ENCODE peak calls at places on chromosomes 1 and 21, in five cellular contexts. P, J, H, S and D are unnamed samples.
A peak's percentile ranks its signal among the peaks of the same experiment; 100 is the strongest.

GRCh38 chr21:33268736-33269441 is 2.7 kb downstream of the IL10RB start:
- DNase-seq in P (no peak), J (no peak), H (no peak), S (peak; percentile 96), D (no peak)

GRCh38 chr1:58438468-58438867 is 108.1 kb downstream of the OMA1 start:
- DNase-seq in P (no peak), J (no peak), H (no peak), S (no peak), D (no peak)

GRCh38 chr1:229390130-229390529 is 43.8 kb downstream of the ACTA1 start:
- DNase-seq in P (no peak), J (no peak), H (no peak), S (no peak), D (no peak)

GRCh38 chr1:240611619-240612490 is at the start of gene GREM2:
- DNase-seq in P (no peak), J (peak; percentile 67), H (peak; percentile 78), S (no peak), D (no peak)

GRCh38 chr1:6928106-6928885 is 143.0 kb downstream of the CAMTA1 start:
- DNase-seq in P (no peak), J (no peak), H (no peak), S (no peak), D (no peak)

GRCh38 chr1:203126866-203127671 is 457 bp upstream of the ADORA1 start:
- DNase-seq in P (no peak), J (peak; percentile 49), H (no peak), S (no peak), D (no peak)

GRCh38 chr1:15168479-15168878 is 14.9 kb downstream of the TMEM51 start:
- DNase-seq in P (no peak), J (no peak), H (no peak), S (peak; percentile 63), D (no peak)

GRCh38 chr1:111221633-111222286 is 5.8 kb upstream of the CHI3L2 start:
- DNase-seq in P (peak; percentile 16), J (no peak), H (no peak), S (peak; percentile 100), D (peak; percentile 93)

GRCh38 chr1:42343049-42343448 is 8.0 kb upstream of the FOXJ3 start:
- DNase-seq in P (no peak), J (no peak), H (no peak), S (no peak), D (no peak)

GRCh38 chr1:37945743-37946702 is 830 bp downstream of the INPP5B start:
- DNase-seq in P (peak; percentile 91), J (no peak), H (peak; percentile 59), S (no peak), D (peak; percentile 30)

GRCh38 chr1:39501666-39502065 is 10.2 kb downstream of the BMP8A start:
- DNase-seq in P (no peak), J (no peak), H (no peak), S (no peak), D (no peak)

GRCh38 chr21:41763398-41763931 is 3.4 kb downstream of the RIPK4 start:
- DNase-seq in P (no peak), J (no peak), H (no peak), S (no peak), D (no peak)

GRCh38 chr1:156119503-156120209 is 5.1 kb downstream of the LMNA start:
- DNase-seq in P (peak; percentile 83), J (no peak), H (no peak), S (no peak), D (peak; percentile 74)

GRCh38 chr21:33238146-33238545 is 8.4 kb downstream of the IFNAR2 start:
- DNase-seq in P (no peak), J (no peak), H (no peak), S (no peak), D (no peak)

GRCh38 chr1:23809751-23810171 is 9.2 kb upstream of the GALE start:
- DNase-seq in P (peak; percentile 91), J (peak; percentile 86), H (peak; percentile 74), S (peak; percentile 34), D (peak; percentile 71)

GRCh38 chr21:26843912-26844257 is 1.3 kb downstream of the ADAMTS1 start:
- DNase-seq in P (no peak), J (no peak), H (no peak), S (no peak), D (no peak)

GRCh38 chr21:26840912-26841311 is 4.3 kb downstream of the ADAMTS1 start:
- DNase-seq in P (no peak), J (no peak), H (peak; percentile 29), S (no peak), D (no peak)

GRCh38 chr21:26842976-26843911 is 2.0 kb downstream of the ADAMTS1 start:
- DNase-seq in P (no peak), J (peak; percentile 81), H (peak; percentile 72), S (no peak), D (no peak)

GRCh38 chr21:26840206-26840605 is 5.0 kb downstream of the ADAMTS1 start:
- DNase-seq in P (no peak), J (no peak), H (no peak), S (no peak), D (no peak)

GRCh38 chr21:26842300-26842699 is 2.9 kb downstream of the ADAMTS1 start:
- DNase-seq in P (no peak), J (no peak), H (no peak), S (no peak), D (no peak)
- H3K4me3 ChIP-seq in P (no peak overlapping the region), J (no peak overlapping the region), H (peak overlapping the region; percentile 91), S (no peak overlapping the region), D (no peak overlapping the region)

DNA sequence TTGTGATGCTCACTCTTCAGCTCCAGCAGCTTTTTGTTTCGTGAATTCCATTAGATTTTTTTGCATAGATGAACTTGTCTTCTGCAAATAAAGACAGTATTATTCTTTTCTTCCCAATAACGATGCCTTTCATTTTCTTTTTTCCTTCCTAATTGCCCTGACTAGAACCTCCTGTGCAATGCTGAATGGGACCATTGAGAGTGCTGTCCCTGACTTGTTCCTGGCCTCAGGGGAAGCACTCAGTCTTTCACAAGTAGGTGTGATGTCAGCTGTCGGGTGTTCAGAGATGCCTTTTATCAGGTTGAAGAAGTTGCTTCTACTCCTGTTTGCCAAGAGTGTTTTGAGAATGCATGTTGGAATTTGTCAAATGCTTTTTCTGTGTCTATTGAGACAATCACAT is 64.3 kb upstream of the ADARB1 start:
- DNase-seq in P (no peak), J (no peak), H (no peak), S (no peak), D (no peak)
- TF ChIP-seq GABPA in P (no peak), J (no peak), H (no peak), S (no peak), D (no peak)

DNA sequence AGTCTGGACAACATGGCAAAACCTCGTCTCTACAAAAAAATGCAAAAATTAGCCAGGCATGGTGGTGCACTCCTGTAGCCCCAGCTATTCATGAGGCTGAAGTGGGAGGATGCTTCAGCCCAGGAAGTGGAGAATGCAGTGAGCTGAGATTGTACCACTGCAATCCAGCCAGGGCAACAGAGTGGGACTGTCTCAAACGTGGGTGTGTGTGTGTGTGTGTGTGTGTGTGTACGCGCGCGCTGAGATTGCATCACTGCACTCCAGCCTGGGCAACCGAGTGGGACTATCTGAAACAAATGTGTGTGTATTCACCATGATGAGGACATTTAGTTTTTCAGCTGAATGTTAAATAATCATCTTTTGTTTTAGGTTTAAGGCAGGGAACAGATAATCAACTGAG is 21.1 kb downstream of the USP1 start:
- DNase-seq in P (no peak), J (no peak), H (no peak), S (no peak), D (no peak)
- H3K4me3 ChIP-seq in P (no peak overlapping the region), J (no peak overlapping the region), H (no peak overlapping the region), S (no peak overlapping the region), D (no peak overlapping the region)

GRCh38 chr1:1927751-1928150 is 8.7 kb upstream of the TMEM52 start:
- DNase-seq in P (no peak), J (no peak), H (no peak), S (no peak), D (no peak)

GRCh38 chr1:1929102-1929638 is 10.1 kb upstream of the TMEM52 start:
- DNase-seq in P (no peak), J (no peak), H (no peak), S (no peak), D (no peak)

GRCh38 chr1:1926886-1927660 is 8.0 kb upstream of the TMEM52 start:
- DNase-seq in P (no peak), J (no peak), H (no peak), S (no peak), D (no peak)

GRCh38 chr1:1928231-1929101 is 9.4 kb upstream of the TMEM52 start:
- DNase-seq in P (no peak), J (no peak), H (no peak), S (no peak), D (no peak)

DNA sequence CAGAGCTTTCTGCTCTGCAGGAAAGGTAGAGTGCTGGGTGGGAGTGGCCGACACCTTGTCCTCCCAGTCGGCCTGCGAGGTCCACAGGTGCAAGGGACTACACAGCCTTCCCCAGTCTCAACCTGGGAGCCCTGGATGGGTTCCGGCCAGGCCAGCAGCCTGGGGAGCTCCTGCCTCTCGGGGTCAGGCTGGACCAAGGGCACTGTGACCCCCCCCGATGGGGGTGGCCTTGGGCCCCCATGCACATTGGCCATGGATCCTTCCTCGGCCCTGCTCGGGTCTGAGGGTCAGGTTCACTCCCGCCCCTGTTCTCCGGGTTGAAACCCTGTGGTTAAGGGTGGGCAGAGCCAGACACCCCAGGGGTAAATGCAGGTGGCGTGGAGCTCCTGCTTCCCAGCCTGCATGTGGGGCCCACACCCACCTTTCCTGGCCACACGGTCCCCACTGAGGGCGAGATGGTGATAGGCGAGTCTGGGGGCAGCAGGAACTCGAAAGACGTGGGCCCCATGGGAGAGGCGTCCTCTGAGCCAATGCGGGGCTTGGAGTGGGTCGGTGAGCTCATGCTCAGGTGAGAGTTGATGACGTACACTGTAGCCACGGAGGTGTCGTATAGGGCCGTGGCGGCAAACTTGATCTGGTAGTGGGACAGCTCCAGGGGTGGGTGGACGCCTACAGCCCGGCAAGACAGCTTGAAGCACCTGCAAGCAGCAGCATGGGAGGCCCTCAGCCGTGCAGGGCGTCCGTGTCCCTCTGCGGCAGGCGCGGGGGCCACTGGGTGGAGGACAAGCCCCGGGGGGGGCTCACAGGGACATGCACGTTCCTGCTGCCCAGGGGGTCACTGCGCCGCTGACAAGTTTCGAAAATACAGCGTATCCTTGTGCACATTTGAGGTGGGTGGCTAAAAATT is 10.8 kb upstream of the TMEM52 start:
- DNase-seq in P (no peak), J (no peak), H (no peak), S (no peak), D (no peak)
- TF ChIP-seq GABPA in P (no peak), J (no peak), H (no peak), S (no peak), D (no peak)

GRCh38 chr21:14522689-14523088 is 23.4 kb downstream of the SAMSN1 start:
- DNase-seq in P (no peak), J (no peak), H (no peak), S (no peak), D (no peak)
- H3K4me3 ChIP-seq in P (no peak overlapping the region), J (no peak overlapping the region), H (no peak overlapping the region), S (no peak overlapping the region), D (no peak overlapping the region)

GRCh38 chr1:93339171-93339697 is 6.5 kb upstream of the DR1 start:
- DNase-seq in P (no peak), J (no peak), H (no peak), S (no peak), D (no peak)

GRCh38 chr1:93340090-93340489 is 5.6 kb upstream of the DR1 start:
- DNase-seq in P (no peak), J (no peak), H (no peak), S (no peak), D (no peak)

DNA sequence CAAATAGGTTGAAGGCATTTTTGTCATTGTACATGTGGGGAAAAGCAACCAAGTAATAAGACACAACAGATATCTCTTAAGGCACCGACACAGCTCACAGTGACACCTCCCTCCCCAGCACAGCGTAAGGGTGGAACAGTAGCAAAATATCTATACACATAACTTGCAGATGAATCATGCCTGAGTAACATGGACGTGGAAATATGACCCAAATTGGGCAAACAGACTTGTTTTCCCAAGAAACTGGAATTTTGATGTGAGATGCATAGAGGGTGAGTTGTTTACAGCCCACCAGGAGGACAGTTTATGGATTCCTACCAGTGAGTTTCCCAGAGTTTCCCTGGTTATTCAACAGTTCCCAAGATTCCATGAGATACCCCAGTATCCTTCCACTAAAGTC is 7.3 kb upstream of the DR1 start:
- DNase-seq in P (no peak), J (no peak), H (no peak), S (no peak), D (no peak)
- TF ChIP-seq GABPA in P (no peak), J (no peak), H (no peak), S (no peak), D (no peak)